ENCODE peak calls at places on chromosomes 7 and 10, in five cellular contexts. One of them, this sample, is unnamed.

GRCh38 chr10:32377458-32378370 is 30.8 kb upstream of the EPC1 start:
- DNase-seq in PC-9: no peak
- DNase-seq in fibroblast of pulmonary artery: peak
- DNase-seq in HFF-Myc: no peak
- DNase-seq in cardiac muscle cell: peak
- DNase-seq in this sample: peak

GRCh38 chr10:73168486-73168844 is 546 bp downstream of the FAM149B1 start:
- DNase-seq in PC-9: no peak
- DNase-seq in fibroblast of pulmonary artery: peak
- DNase-seq in HFF-Myc: no peak
- DNase-seq in cardiac muscle cell: no peak
- DNase-seq in this sample: no peak

GRCh38 chr7:100493476-100494264 is 9.9 kb downstream of the NYAP1 start:
- DNase-seq in PC-9: peak
- DNase-seq in fibroblast of pulmonary artery: no peak
- DNase-seq in HFF-Myc: no peak
- DNase-seq in cardiac muscle cell: no peak
- DNase-seq in this sample: no peak

GRCh38 chr7:155871211-155871610 is 58.9 kb upstream of the SHH start:
- DNase-seq in PC-9: no peak
- DNase-seq in fibroblast of pulmonary artery: no peak
- DNase-seq in HFF-Myc: no peak
- DNase-seq in cardiac muscle cell: no peak
- DNase-seq in this sample: no peak

GRCh38 chr7:158754746-158755444 is 50.3 kb upstream of the NCAPG2 start:
- DNase-seq in PC-9: no peak
- DNase-seq in fibroblast of pulmonary artery: peak
- DNase-seq in HFF-Myc: no peak
- DNase-seq in cardiac muscle cell: no peak
- DNase-seq in this sample: no peak

GRCh38 chr10:130686680-130687300 is 550.6 kb downstream of the GLRX3 start:
- DNase-seq in PC-9: no peak
- DNase-seq in fibroblast of pulmonary artery: no peak
- DNase-seq in HFF-Myc: no peak
- DNase-seq in cardiac muscle cell: peak
- DNase-seq in this sample: no peak

GRCh38 chr7:117715784-117716445 is 157.3 kb downstream of the CTTNBP2 start:
- DNase-seq in PC-9: peak
- DNase-seq in fibroblast of pulmonary artery: peak
- DNase-seq in HFF-Myc: peak
- DNase-seq in cardiac muscle cell: peak
- DNase-seq in this sample: peak

GRCh38 chr10:31467791-31468535 is 148.9 kb downstream of the ZEB1 start:
- DNase-seq in PC-9: peak
- DNase-seq in fibroblast of pulmonary artery: peak
- DNase-seq in HFF-Myc: no peak
- DNase-seq in cardiac muscle cell: no peak
- DNase-seq in this sample: peak

GRCh38 chr7:157436763-157437480 is 100.1 kb downstream of the DNAJB6 start:
- DNase-seq in PC-9: no peak
- DNase-seq in fibroblast of pulmonary artery: no peak
- DNase-seq in HFF-Myc: no peak
- DNase-seq in cardiac muscle cell: no peak
- DNase-seq in this sample: no peak

GRCh38 chr7:136845899-136846465 is 22.5 kb upstream of the CHRM2 start:
- DNase-seq in PC-9: no peak
- DNase-seq in fibroblast of pulmonary artery: no peak
- DNase-seq in HFF-Myc: no peak
- DNase-seq in cardiac muscle cell: no peak
- DNase-seq in this sample: no peak

GRCh38 chr7:100247152-100247757 is 27.5 kb downstream of the PVRIG start:
- DNase-seq in PC-9: peak
- DNase-seq in fibroblast of pulmonary artery: peak
- DNase-seq in HFF-Myc: peak
- DNase-seq in cardiac muscle cell: peak
- DNase-seq in this sample: no peak

GRCh38 chr10:118003146-118003545 is 43.6 kb downstream of the RAB11FIP2 start:
- DNase-seq in PC-9: no peak
- DNase-seq in fibroblast of pulmonary artery: no peak
- DNase-seq in HFF-Myc: no peak
- DNase-seq in cardiac muscle cell: no peak
- DNase-seq in this sample: no peak

GRCh38 chr7:130699686-130700085 is 13.3 kb upstream of the TSGA13 start:
- DNase-seq in PC-9: no peak
- DNase-seq in fibroblast of pulmonary artery: no peak
- DNase-seq in HFF-Myc: no peak
- DNase-seq in cardiac muscle cell: no peak
- DNase-seq in this sample: no peak

GRCh38 chr7:151717415-151717814 is 159.5 kb downstream of the PRKAG2 start:
- DNase-seq in PC-9: no peak
- DNase-seq in fibroblast of pulmonary artery: no peak
- DNase-seq in HFF-Myc: no peak
- DNase-seq in cardiac muscle cell: no peak
- DNase-seq in this sample: no peak

GRCh38 chr7:10156972-10157371 is 816.7 kb upstream of the PHF14 start:
- DNase-seq in PC-9: peak
- DNase-seq in fibroblast of pulmonary artery: peak
- DNase-seq in HFF-Myc: no peak
- DNase-seq in cardiac muscle cell: no peak
- DNase-seq in this sample: no peak

GRCh38 chr7:158123753-158124152 is 463.9 kb downstream of the PTPRN2 start:
- DNase-seq in PC-9: no peak
- DNase-seq in fibroblast of pulmonary artery: no peak
- DNase-seq in HFF-Myc: no peak
- DNase-seq in cardiac muscle cell: no peak
- DNase-seq in this sample: no peak

GRCh38 chr7:650339-651031 is 76.0 kb upstream of the DNAAF5 start:
- DNase-seq in PC-9: no peak
- DNase-seq in fibroblast of pulmonary artery: no peak
- DNase-seq in HFF-Myc: no peak
- DNase-seq in cardiac muscle cell: no peak
- DNase-seq in this sample: no peak

GRCh38 chr7:55521543-55522267 is 50.6 kb downstream of the VOPP1 start:
- DNase-seq in PC-9: no peak
- DNase-seq in fibroblast of pulmonary artery: no peak
- DNase-seq in HFF-Myc: no peak
- DNase-seq in cardiac muscle cell: no peak
- DNase-seq in this sample: no peak

GRCh38 chr10:46527241-46527811 is 29.1 kb downstream of the GPRIN2 start:
- DNase-seq in PC-9: no peak
- DNase-seq in fibroblast of pulmonary artery: no peak
- DNase-seq in HFF-Myc: no peak
- DNase-seq in cardiac muscle cell: no peak
- DNase-seq in this sample: no peak

GRCh38 chr7:41696323-41696916 is 6.5 kb downstream of the INHBA start:
- DNase-seq in PC-9: peak
- DNase-seq in fibroblast of pulmonary artery: peak
- DNase-seq in HFF-Myc: peak
- DNase-seq in cardiac muscle cell: peak
- DNase-seq in this sample: no peak

GRCh38 chr10:20963056-20963455 is 65.9 kb upstream of the NEBL start:
- DNase-seq in PC-9: no peak
- DNase-seq in fibroblast of pulmonary artery: no peak
- DNase-seq in HFF-Myc: no peak
- DNase-seq in cardiac muscle cell: no peak
- DNase-seq in this sample: no peak

GRCh38 chr10:20962165-20962564 is 65.1 kb upstream of the NEBL start:
- DNase-seq in PC-9: no peak
- DNase-seq in fibroblast of pulmonary artery: peak
- DNase-seq in HFF-Myc: no peak
- DNase-seq in cardiac muscle cell: no peak
- DNase-seq in this sample: no peak

GRCh38 chr10:20970044-20970443 is 72.9 kb upstream of the NEBL start:
- DNase-seq in PC-9: no peak
- DNase-seq in fibroblast of pulmonary artery: peak
- DNase-seq in HFF-Myc: no peak
- DNase-seq in cardiac muscle cell: no peak
- DNase-seq in this sample: no peak

GRCh38 chr10:20963721-20964595 is 66.8 kb upstream of the NEBL start:
- DNase-seq in PC-9: no peak
- DNase-seq in fibroblast of pulmonary artery: no peak
- DNase-seq in HFF-Myc: no peak
- DNase-seq in cardiac muscle cell: peak
- DNase-seq in this sample: no peak

DNA sequence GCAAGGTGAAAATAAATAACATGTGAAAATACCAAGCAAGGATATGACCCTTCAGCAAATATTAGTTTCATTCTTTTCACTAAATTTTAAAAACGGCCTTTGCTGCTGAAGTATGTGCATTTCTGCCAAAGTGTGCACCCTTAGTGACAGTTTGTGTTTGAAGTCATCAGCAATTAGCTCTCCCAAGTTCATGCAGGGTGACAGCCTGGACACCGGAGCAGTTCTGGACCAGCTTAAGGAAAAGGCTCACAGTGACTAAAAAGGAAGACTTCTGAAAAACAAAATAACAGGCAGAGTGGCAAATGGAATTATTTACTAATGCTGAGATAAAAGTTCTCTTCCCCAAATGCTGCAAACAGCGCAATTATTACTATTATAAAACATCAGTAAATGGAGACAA is 69.3 kb upstream of the NEBL start:
- DNase-seq in PC-9: no peak
- DNase-seq in fibroblast of pulmonary artery: no peak
- DNase-seq in HFF-Myc: no peak
- DNase-seq in cardiac muscle cell: no peak
- DNase-seq in this sample: no peak
- TF ChIP-seq CTCF in PC-9: no peak
- TF ChIP-seq CTCF in fibroblast of pulmonary artery: no peak
- TF ChIP-seq CTCF in HFF-Myc: no peak
- TF ChIP-seq CTCF in cardiac muscle cell: no peak
- TF ChIP-seq CTCF in this sample: no peak

GRCh38 chr7:12066561-12066960 is 144.5 kb upstream of the TMEM106B start:
- DNase-seq in PC-9: peak
- DNase-seq in fibroblast of pulmonary artery: no peak
- DNase-seq in HFF-Myc: no peak
- DNase-seq in cardiac muscle cell: no peak
- DNase-seq in this sample: peak
- H3K4me3 ChIP-seq in PC-9: no peak
- H3K4me3 ChIP-seq in fibroblast of pulmonary artery: no peak
- H3K4me3 ChIP-seq in HFF-Myc: no peak
- H3K4me3 ChIP-seq in cardiac muscle cell: no peak
- H3K4me3 ChIP-seq in this sample: no peak

DNA sequence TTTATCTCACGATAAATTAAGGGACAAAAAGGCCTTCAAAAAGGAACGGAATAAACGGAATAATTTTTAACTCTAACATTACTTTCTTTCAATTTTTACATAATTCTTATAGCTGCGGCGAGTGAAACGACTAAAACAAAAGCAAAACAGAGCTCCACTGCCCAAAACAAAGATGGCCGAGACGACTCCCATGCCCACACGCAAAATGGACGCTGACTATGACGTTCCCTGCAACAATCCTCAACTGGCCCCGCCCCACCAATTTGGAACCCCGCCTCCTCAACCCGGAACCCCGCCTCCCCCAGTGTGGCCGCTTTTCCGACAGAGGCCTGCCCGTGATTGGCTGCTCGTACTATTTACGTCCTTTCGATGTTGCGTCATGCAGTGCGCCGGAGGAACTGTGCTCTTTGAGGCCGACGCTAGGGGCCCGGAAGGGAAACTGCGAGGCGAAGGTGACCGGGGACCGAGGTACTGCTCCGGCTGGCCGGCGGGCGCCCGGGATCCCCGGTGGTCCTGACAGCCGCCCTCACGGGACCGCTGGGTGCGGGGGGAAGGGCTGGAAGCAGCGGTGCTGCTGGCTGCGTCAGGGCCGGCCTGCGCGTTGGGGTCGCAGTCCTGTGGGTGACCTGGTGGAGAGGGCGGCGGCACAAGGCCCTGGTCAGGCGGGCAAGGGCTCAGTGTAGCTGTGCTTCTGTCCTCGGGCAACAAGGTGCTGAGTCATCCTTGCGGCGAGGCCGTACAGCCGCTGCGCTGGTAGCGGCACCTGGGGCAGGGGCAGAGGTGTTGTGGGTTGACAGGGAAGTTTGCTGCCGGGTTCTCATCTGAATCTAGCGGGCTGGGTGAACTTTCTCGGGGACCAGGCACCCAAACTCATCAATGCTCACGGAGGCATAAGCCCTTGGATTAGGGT is at the start of gene GHITM:
- DNase-seq in PC-9: peak
- DNase-seq in fibroblast of pulmonary artery: peak
- DNase-seq in HFF-Myc: peak
- DNase-seq in cardiac muscle cell: peak
- DNase-seq in this sample: peak
- TF ChIP-seq CTCF in PC-9: peak
- TF ChIP-seq CTCF in fibroblast of pulmonary artery: peak
- TF ChIP-seq CTCF in HFF-Myc: peak
- TF ChIP-seq CTCF in cardiac muscle cell: peak
- TF ChIP-seq CTCF in this sample: peak

DNA sequence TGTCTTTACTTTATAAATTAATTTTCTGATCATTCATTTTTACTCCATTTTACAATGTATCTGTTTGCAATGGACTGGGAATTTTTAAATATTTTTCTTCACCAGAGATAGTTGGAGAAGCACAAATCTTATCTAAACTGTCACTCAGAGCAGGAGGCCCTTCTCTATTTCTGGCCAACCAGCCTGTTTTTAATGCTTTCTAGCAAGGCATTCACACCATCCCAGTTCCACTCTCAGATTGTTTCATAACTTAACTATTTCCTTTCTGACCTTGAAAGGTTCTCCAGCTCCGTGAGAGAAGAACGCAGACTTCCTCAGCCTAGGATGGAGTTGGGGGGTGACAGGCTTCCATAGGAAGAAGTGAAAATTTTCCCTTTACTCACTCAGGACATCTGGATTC is 155.8 kb downstream of the SKIDA1 start:
- DNase-seq in PC-9: no peak
- DNase-seq in fibroblast of pulmonary artery: peak
- DNase-seq in HFF-Myc: no peak
- DNase-seq in cardiac muscle cell: peak
- DNase-seq in this sample: no peak
- H3K4me3 ChIP-seq in PC-9: no peak
- H3K4me3 ChIP-seq in fibroblast of pulmonary artery: no peak
- H3K4me3 ChIP-seq in HFF-Myc: no peak
- H3K4me3 ChIP-seq in cardiac muscle cell: no peak
- H3K4me3 ChIP-seq in this sample: no peak

DNA sequence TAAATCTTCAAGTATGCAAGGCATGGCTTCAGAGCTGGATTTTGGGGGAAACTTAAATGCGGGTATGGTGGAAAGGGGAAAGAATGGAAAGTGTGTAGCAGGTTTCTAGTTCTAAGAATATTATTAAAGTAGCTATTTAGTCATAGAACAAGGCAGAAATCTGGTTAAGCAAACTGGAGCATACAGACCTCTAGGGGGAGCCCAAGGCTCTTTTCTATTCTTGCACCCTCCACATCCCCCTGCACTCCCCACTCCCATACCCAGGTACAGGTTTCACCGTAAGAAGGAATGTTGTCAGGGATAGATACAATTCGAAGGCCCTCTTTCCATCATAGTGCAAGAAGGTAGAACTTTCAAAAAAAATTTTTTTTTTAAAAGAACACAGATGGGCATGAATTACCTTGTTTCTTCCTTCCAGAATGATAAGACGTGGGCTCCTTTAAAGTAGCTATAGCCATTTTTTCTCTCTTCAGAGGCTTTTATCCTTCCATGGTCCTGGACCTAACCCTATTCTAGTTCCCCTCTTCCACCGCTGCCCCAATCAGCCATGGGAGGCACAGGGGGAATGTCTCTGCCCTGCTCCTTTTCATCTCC is 41.5 kb upstream of the SMIM30 start:
- DNase-seq in PC-9: peak
- DNase-seq in fibroblast of pulmonary artery: peak
- DNase-seq in HFF-Myc: peak
- DNase-seq in cardiac muscle cell: peak
- DNase-seq in this sample: no peak
- TF ChIP-seq CTCF in PC-9: peak
- TF ChIP-seq CTCF in fibroblast of pulmonary artery: peak
- TF ChIP-seq CTCF in HFF-Myc: peak
- TF ChIP-seq CTCF in cardiac muscle cell: peak
- TF ChIP-seq CTCF in this sample: peak